ENCODE peak calls at places on chromosomes 16 and 17, in four cellular contexts. Z is mesothelial cell of epicardium, X is AG04450, M is psoas muscle. A is an unnamed sample.

GRCh38 chr17:72943826-72944689 is 148.4 kb downstream of the SLC39A11 start:
- DNase-seq in Z (no peak), X (no peak), M (no peak), A (no peak)

GRCh38 chr17:57898487-57899311 is 48.9 kb upstream of the MRPS23 start:
- DNase-seq in Z (peak), X (no peak), M (peak), A (no peak)

GRCh38 chr16:15598648-15599190 is 44.2 kb downstream of the MARF1 start:
- DNase-seq in Z (no peak), X (no peak), M (no peak), A (no peak)

GRCh38 chr17:19670906-19671305 is 22.4 kb downstream of the ALDH3A2 start:
- DNase-seq in Z (no peak), X (no peak), M (no peak), A (no peak)

GRCh38 chr17:3040882-3041281 is 22.5 kb downstream of the OR1D5 start:
- DNase-seq in Z (no peak), X (no peak), M (no peak), A (no peak)

GRCh38 chr17:68437979-68438877 is 19.1 kb downstream of the WIPI1 start:
- DNase-seq in Z (no peak), X (no peak), M (no peak), A (no peak)

GRCh38 chr17:17140590-17140980 is 65.5 kb downstream of the PLD6 start:
- DNase-seq in Z (no peak), X (peak), M (no peak), A (no peak)

GRCh38 chr16:50696575-50697420 is 3.4 kb downstream of the NOD2 start:
- DNase-seq in Z (no peak), X (no peak), M (peak), A (no peak)

GRCh38 chr16:12061336-12062055 is 85.0 kb downstream of the SNX29 start:
- DNase-seq in Z (no peak), X (no peak), M (no peak), A (no peak)

GRCh38 chr16:2148714-2149629 is 547 bp downstream of the RAB26 start:
- DNase-seq in Z (no peak), X (no peak), M (no peak), A (no peak)

GRCh38 chr16:74724820-74725549 is 24.3 kb upstream of the MLKL start:
- DNase-seq in Z (no peak), X (peak), M (peak), A (no peak)

GRCh38 chr16:73037845-73038570 is 9.9 kb downstream of the ZFHX3 start:
- DNase-seq in Z (no peak), X (no peak), M (no peak), A (no peak)

GRCh38 chr16:15907863-15908478 is 19.6 kb upstream of the CEP20 start:
- DNase-seq in Z (no peak), X (no peak), M (no peak), A (no peak)

GRCh38 chr17:45132569-45133463 is 501 bp upstream of the PLCD3 start:
- DNase-seq in Z (peak), X (no peak), M (peak), A (peak)

GRCh38 chr17:66304304-66305174 is 2.1 kb downstream of the PRKCA start:
- DNase-seq in Z (no peak), X (no peak), M (no peak), A (no peak)

GRCh38 chr16:76955629-76956028 is 235.4 kb upstream of the MON1B start:
- DNase-seq in Z (no peak), X (no peak), M (no peak), A (no peak)

GRCh38 chr16:28823291-28823718 is 506 bp downstream of the ATXN2L start:
- DNase-seq in Z (peak), X (no peak), M (peak), A (no peak)

GRCh38 chr17:83062818-83063671 is 16.4 kb upstream of the METRNL start:
- DNase-seq in Z (peak), X (no peak), M (peak), A (no peak)

GRCh38 chr16:56369202-56369601 is 56.1 kb downstream of the AMFR start:
- DNase-seq in Z (no peak), X (no peak), M (no peak), A (no peak)

GRCh38 chr16:30929167-30929566 is 5.8 kb downstream of the FBXL19 start:
- DNase-seq in Z (no peak), X (no peak), M (no peak), A (no peak)

GRCh38 chr16:30937692-30938091 is 11.2 kb upstream of the ORAI3 start:
- DNase-seq in Z (no peak), X (no peak), M (no peak), A (no peak)

GRCh38 chr16:30931068-30931655 is 7.8 kb downstream of the FBXL19 start:
- DNase-seq in Z (no peak), X (no peak), M (no peak), A (no peak)

GRCh38 chr16:30930160-30930571 is 6.8 kb downstream of the FBXL19 start:
- DNase-seq in Z (no peak), X (no peak), M (no peak), A (no peak)

DNA sequence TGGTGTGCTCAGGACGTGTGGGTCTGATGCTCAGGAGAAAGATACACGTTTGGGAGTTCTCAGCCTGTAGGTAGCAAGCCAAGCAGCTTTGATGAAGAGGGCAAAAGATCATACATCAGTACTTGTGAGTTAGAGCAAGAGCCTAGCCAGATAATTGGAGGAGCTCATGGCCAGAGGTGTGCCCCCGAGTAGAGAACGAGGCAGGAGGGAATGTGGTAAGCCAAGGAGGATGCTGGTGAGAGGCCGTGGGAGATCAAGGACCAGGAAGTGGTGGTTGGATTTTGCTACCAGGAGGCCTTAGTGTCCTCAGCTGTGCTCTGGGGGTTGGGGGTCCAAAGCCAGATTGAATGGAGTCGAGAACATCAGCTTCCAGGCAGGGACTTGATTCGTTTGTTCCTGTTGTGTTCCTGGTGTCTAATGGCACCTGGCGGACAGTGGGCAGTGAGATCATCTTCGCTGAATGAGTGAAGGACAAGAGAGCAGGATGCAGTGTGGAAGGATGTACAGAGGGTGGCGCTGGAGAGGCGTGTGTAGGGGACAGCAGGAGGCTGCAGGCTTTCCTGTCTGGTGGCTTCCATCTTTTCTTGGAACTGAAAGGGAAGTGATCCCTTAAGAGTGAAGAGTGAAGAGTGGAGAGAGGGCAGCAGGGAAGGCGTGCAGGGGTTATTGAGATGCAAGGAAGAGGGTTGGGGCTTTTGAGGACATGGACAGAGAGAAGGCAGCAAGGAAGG is 11.6 kb downstream of the FBXL19 start:
- DNase-seq in Z (no peak), X (no peak), M (peak), A (peak)
- TF ChIP-seq CTCF in Z (peak), X (peak), M (peak), A (peak)

GRCh38 chr16:65176603-65177002 is 54.7 kb upstream of the CDH11 start:
- DNase-seq in Z (no peak), X (peak), M (no peak), A (no peak)

GRCh38 chr16:65178151-65178550 is 56.3 kb upstream of the CDH11 start:
- DNase-seq in Z (no peak), X (no peak), M (no peak), A (no peak)

GRCh38 chr16:65185379-65185778 is 63.5 kb upstream of the CDH11 start:
- DNase-seq in Z (no peak), X (no peak), M (no peak), A (no peak)

GRCh38 chr16:65180986-65181710 is 59.3 kb upstream of the CDH11 start:
- DNase-seq in Z (no peak), X (no peak), M (no peak), A (no peak)
- TF ChIP-seq CTCF in Z (no peak), X (peak), M (no peak), A (no peak)

DNA sequence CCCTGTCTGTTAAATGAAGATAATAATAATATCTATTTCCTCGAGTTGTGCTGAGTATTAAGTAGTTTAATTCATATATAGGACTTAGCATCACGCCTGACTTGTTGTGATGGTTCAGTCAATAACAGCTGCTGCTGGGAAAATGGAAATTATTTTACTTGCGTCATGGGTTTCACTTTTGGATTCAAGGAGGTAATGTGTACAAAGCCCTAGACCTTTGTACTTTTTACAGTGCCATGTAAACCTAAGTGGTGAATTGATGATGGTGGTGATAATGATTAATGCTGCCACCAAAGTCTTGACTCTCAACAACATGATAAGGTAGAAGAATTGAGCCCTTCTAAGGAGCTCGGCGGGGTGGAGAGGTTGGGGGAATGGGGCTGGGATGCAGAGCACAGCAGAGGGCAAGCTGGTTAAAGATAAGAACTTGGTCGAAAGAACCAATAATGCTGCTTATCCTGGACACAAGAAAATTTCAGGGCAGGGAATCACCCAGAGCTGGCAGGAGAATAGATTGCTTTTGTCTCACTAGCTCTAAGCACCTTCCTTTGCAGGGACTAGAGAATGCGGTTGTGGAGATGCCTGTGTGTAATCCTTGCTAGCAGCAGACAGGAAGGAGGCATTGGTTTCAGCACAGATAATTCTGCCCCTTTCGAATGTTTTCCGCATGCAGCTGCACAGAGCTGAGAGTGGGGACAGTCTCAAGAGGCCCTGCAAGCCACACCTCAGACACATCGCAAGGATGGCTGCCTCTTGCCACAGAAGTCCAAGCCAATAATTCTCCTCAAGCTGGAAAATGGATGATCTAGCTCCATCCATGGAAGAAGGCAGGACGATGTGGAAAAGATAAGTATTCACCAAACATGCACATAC is 187.1 kb downstream of the TMEM114 start:
- DNase-seq in Z (no peak), X (no peak), M (no peak), A (no peak)
- TF ChIP-seq CTCF in Z (no peak), X (no peak), M (no peak), A (no peak)

GRCh38 chr17:655618-656017 is 59.0 kb downstream of the VPS53 start:
- DNase-seq in Z (no peak), X (no peak), M (no peak), A (no peak)
- TF ChIP-seq CTCF in Z (no peak), X (no peak), M (no peak), A (no peak)

DNA sequence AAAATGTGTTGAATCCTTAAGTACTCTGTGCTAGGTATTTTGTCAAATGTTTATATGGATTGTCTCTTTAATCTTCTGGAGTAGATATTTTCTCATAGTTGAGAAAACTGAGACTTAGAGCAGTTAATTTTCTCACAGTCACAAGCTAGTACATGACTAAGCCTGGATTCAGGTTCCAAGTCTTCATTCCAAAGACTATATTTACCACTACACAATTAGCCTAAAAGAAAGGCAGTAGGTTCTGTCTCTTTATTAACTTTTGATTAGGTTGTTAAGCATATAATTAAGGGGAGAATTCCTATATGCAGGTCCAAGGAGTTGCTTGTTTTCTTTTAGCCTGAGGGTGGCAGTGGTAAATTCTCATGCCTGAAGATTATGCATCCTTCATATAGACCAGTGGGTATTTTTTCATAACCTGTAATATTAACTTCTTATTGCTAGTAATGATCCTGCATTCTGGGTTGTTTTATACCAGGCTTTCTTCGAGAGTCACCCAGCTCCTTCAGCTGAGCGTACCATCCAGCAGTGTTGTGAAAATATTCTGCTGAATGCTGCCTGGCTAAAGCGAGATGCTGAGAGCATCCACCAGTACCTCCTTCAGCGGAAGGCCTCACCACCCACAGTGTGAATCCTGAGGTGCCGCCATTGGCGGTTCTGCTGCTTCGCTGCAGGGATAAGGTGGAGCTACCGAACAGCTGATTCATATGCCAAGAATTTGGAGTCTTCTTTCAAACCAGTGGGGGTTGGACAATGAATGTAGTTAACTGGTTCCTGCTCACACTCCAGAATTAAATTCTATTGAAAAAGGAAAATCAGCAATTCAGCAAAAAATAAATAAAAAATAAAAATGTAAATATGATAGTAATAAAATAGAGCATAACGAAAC is 28.2 kb upstream of the KPNB1 start:
- DNase-seq in Z (peak), X (peak), M (peak), A (no peak)
- TF ChIP-seq CTCF in Z (no peak), X (no peak), M (peak), A (peak)

A was measured in D721Med.